ENCODE peak calls at places on chromosomes 6 and 20, in nine cellular contexts. J is neural progenitor cell, D is OCI-LY7, S is HCT116, H is MM.1S, Y is SK-N-SH, K is GM23338, I is PC-3, R is GM23248. E is an unnamed sample.

GRCh38 chr6:2977799-2978558 is 6.6 kb upstream of the SERPINB6 start:
- DNase-seq in J (no peak), D (no peak), S (no peak), H (no peak), Y (no peak), K (no peak), I (no peak), R (no peak), E (no peak)

GRCh38 chr6:87436435-87436834 is 28.7 kb downstream of the CFAP206 start:
- DNase-seq in J (peak), D (peak), S (peak), H (peak), Y (no peak), K (peak), I (peak), R (peak), E (peak)

GRCh38 chr6:41074692-41075436 is 2.1 kb downstream of the NFYA start:
- DNase-seq in J (no peak), D (no peak), S (no peak), H (no peak), Y (no peak), K (no peak), I (no peak), R (peak), E (no peak)

GRCh38 chr20:33733654-33734576 is 2.1 kb downstream of the ZNF341 start:
- DNase-seq in J (no peak), D (peak), S (no peak), H (peak), Y (no peak), K (peak), I (peak), R (peak), E (peak)

GRCh38 chr6:106069478-106069877 is 16.7 kb upstream of the PRDM1 start:
- DNase-seq in J (no peak), D (no peak), S (no peak), H (no peak), Y (peak), K (no peak), I (peak), R (peak), E (peak)

GRCh38 chr6:64074981-64075380 is 439.4 kb downstream of the PHF3 start:
- DNase-seq in J (no peak), D (no peak), S (no peak), H (no peak), Y (peak), K (no peak), I (no peak), R (no peak), E (no peak)

GRCh38 chr6:146367061-146367460 is 176.6 kb upstream of the RAB32 start:
- DNase-seq in J (no peak), D (no peak), S (no peak), H (no peak), Y (no peak), K (no peak), I (no peak), R (no peak), E (no peak)

GRCh38 chr6:49430866-49431265 is 32.2 kb downstream of the MMUT start:
- DNase-seq in J (no peak), D (no peak), S (no peak), H (no peak), Y (no peak), K (no peak), I (no peak), R (no peak), E (no peak)

GRCh38 chr6:109318328-109318876 is 63.9 kb downstream of the CD164 start:
- DNase-seq in J (peak), D (no peak), S (no peak), H (no peak), Y (no peak), K (no peak), I (no peak), R (no peak), E (peak)

GRCh38 chr6:50128420-50129005 is 78.8 kb upstream of the DEFB112 start:
- DNase-seq in J (peak), D (peak), S (no peak), H (no peak), Y (peak), K (peak), I (peak), R (peak), E (peak)

GRCh38 chr20:8788275-8788674 is 280.6 kb upstream of the PLCB4 start:
- DNase-seq in J (no peak), D (no peak), S (no peak), H (no peak), Y (no peak), K (no peak), I (no peak), R (no peak), E (no peak)

GRCh38 chr20:57434390-57434700 is 43.1 kb downstream of the RBM38 start:
- DNase-seq in J (peak), D (peak), S (no peak), H (no peak), Y (no peak), K (no peak), I (no peak), R (no peak), E (no peak)

GRCh38 chr20:57437267-57437666 is 46.1 kb downstream of the RBM38 start:
- DNase-seq in J (no peak), D (no peak), S (no peak), H (no peak), Y (no peak), K (no peak), I (no peak), R (no peak), E (no peak)

GRCh38 chr20:57436223-57436545 is 45.0 kb downstream of the RBM38 start:
- DNase-seq in J (no peak), D (no peak), S (no peak), H (no peak), Y (no peak), K (no peak), I (no peak), R (no peak), E (no peak)

GRCh38 chr20:57435105-57435497 is 43.9 kb downstream of the RBM38 start:
- DNase-seq in J (no peak), D (no peak), S (no peak), H (no peak), Y (no peak), K (no peak), I (no peak), R (no peak), E (no peak)

GRCh38 chr20:57435498-57436222 is 44.5 kb downstream of the RBM38 start:
- DNase-seq in J (peak), D (peak), S (peak), H (peak), Y (no peak), K (peak), I (peak), R (no peak), E (no peak)
- TF ChIP-seq EZH2phosphoT487 in J (no peak), D (no peak), S (no peak), H (no peak), Y (no peak), K (no peak), I (no peak), R (no peak), E (no peak)

GRCh38 chr6:89068695-89069094 is 11.9 kb upstream of the PNRC1 start:
- DNase-seq in J (no peak), D (no peak), S (no peak), H (no peak), Y (no peak), K (no peak), I (no peak), R (no peak), E (no peak)

GRCh38 chr6:89069536-89070163 is 10.9 kb upstream of the PNRC1 start:
- DNase-seq in J (no peak), D (no peak), S (no peak), H (no peak), Y (no peak), K (no peak), I (peak), R (no peak), E (no peak)

GRCh38 chr6:89073014-89073620 is 7.4 kb upstream of the PNRC1 start:
- DNase-seq in J (peak), D (peak), S (no peak), H (no peak), Y (no peak), K (no peak), I (no peak), R (no peak), E (peak)

GRCh38 chr6:89071036-89071435 is 9.5 kb upstream of the PNRC1 start:
- DNase-seq in J (no peak), D (no peak), S (no peak), H (no peak), Y (no peak), K (no peak), I (no peak), R (no peak), E (peak)

GRCh38 chr6:89073840-89074239 is 6.7 kb upstream of the PNRC1 start:
- DNase-seq in J (no peak), D (no peak), S (no peak), H (no peak), Y (no peak), K (no peak), I (no peak), R (no peak), E (no peak)
- TF ChIP-seq EZH2phosphoT487 in J (no peak), D (no peak), S (no peak), H (no peak), Y (no peak), K (no peak), I (no peak), R (no peak), E (no peak)

GRCh38 chr20:62513991-62514390 is 38.2 kb upstream of the GATA5 start:
- DNase-seq in J (no peak), D (no peak), S (no peak), H (no peak), Y (no peak), K (no peak), I (no peak), R (no peak), E (no peak)

GRCh38 chr20:62515280-62515679 is 39.5 kb upstream of the GATA5 start:
- DNase-seq in J (no peak), D (no peak), S (no peak), H (no peak), Y (no peak), K (no peak), I (no peak), R (no peak), E (no peak)

GRCh38 chr20:62512812-62513211 is 37.0 kb upstream of the GATA5 start:
- DNase-seq in J (no peak), D (no peak), S (no peak), H (no peak), Y (no peak), K (no peak), I (no peak), R (no peak), E (no peak)

GRCh38 chr20:62511300-62511914 is 35.6 kb upstream of the GATA5 start:
- DNase-seq in J (no peak), D (no peak), S (no peak), H (no peak), Y (no peak), K (no peak), I (no peak), R (no peak), E (no peak)

GRCh38 chr20:62511915-62512610 is 36.3 kb upstream of the GATA5 start:
- DNase-seq in J (no peak), D (no peak), S (no peak), H (no peak), Y (no peak), K (no peak), I (no peak), R (no peak), E (no peak)
- TF ChIP-seq EZH2phosphoT487 in J (no peak), D (no peak), S (no peak), H (no peak), Y (no peak), K (no peak), I (no peak), R (no peak), E (no peak)

DNA sequence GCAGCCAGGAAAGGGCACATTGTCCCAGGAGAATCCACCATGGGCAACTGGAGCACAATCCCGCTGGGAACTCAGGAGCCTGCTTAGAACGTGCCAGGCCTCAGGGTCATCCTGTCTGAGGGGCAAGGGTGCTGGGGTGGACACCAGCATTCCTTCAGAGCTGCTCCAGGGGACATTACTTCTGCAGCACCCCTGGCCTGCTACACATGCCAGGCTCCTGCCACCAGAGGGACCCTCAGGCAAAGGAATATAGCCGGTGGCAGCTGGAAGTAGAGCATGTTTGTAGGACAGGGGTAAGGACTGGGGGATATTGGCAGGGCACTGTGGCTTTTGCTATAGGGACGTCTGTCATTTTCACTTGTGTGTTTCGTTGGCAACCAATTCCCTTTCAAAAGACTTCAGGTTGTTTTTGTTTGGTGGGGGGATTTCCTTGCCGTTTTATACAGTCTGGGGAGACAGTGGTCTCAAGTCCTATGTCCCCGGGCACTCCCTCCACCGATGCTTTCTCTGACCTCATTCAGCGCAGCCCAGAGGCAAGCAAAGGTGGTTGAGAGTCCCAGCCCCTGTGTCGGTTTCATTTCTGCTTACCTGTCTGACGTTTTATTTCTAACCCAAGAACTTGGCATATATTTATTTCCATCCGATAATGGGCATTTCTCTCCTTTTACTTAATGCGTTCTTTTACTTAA is 130.8 kb downstream of the JPH2 start:
- DNase-seq in J (peak), D (no peak), S (no peak), H (peak), Y (peak), K (peak), I (peak), R (no peak), E (peak)
- TF ChIP-seq EZH2phosphoT487 in J (no peak), D (no peak), S (no peak), H (no peak), Y (no peak), K (no peak), I (no peak), R (no peak), E (no peak)

GRCh38 chr6:141107562-141108160 is 1025.1 kb upstream of the GJE1 start:
- DNase-seq in J (no peak), D (no peak), S (peak), H (no peak), Y (no peak), K (no peak), I (peak), R (peak), E (no peak)
- TF ChIP-seq EZH2phosphoT487 in J (no peak), D (no peak), S (no peak), H (no peak), Y (no peak), K (no peak), I (no peak), R (no peak), E (no peak)

GRCh38 chr6:98014791-98015201 is 731.8 kb upstream of the MMS22L start:
- DNase-seq in J (no peak), D (no peak), S (no peak), H (no peak), Y (peak), K (peak), I (no peak), R (no peak), E (no peak)
- TF ChIP-seq EZH2phosphoT487 in J (no peak), D (no peak), S (no peak), H (no peak), Y (no peak), K (no peak), I (no peak), R (no peak), E (no peak)

DNA sequence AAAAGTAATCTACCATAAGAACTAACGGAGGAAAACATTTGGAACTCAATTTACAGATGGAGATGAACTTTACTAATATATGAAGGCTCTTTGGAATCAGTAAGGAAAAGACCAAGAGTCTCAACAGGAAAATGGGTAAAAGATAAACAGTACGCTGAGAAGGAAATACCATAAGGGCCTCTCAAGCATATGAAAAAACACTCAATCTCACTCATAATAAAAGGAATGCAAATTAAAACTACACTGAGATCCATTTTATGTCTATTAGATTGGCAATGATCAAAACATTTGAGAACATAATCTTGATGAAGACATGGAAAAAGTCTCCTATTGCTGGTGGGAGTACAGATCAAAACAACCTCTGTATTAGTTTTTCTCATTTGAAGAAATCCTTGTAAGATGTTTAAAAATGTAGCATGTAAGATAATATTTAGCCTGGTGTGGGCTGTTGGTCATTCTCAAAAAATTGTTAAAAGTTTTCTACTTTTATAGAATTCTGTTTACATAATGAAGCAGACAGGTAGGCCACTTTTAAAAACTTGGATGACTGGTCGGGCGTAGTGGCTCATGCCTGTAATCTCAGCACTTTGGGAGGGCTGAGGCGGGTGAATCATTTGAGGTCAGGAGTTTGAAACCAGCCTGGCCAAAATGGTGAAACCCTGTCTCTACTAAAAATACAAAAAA is 14.5 kb downstream of the REV3L start:
- DNase-seq in J (no peak), D (no peak), S (no peak), H (no peak), Y (no peak), K (no peak), I (peak), R (peak), E (no peak)
- TF ChIP-seq EZH2phosphoT487 in J (no peak), D (no peak), S (no peak), H (no peak), Y (no peak), K (no peak), I (no peak), R (no peak), E (no peak)

DNA sequence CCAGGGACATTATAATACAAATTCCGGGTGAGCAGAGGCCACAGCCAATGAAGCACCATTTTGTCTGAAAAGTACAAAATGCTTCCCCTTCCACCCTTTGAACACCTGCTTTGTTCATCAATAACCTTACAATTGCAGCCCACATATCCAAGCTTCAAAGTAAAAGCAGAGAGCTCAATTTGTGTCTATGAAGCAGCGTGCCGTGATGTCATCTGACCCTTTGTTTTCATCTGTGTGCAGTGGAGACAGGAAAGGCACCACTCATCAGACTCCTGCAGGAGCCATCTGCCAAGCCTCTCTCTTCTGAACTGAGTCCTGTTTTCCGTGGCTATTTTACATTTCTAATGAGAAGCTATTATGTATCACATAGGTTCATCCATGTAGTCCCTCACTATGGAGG is 7.5 kb upstream of the LY86 start:
- DNase-seq in J (no peak), D (no peak), S (no peak), H (no peak), Y (no peak), K (no peak), I (no peak), R (no peak), E (no peak)
- TF ChIP-seq EZH2phosphoT487 in J (no peak), D (no peak), S (no peak), H (no peak), Y (no peak), K (no peak), I (no peak), R (no peak), E (no peak)